ENCODE peak calls at places on chromosomes 6 and 20, in four cellular contexts. L is HepG2, R is K562, G is WTC11. T is an unnamed sample.

GRCh38 chr6:165694296-165694695 is 31.3 kb upstream of the PDE10A start:
- DNase-seq in R (no peak), L (no peak), G (no peak), T (no peak)

GRCh38 chr6:16286151-16286522 is 47.8 kb downstream of the GMPR start:
- DNase-seq in G (peak), L (peak), R (peak), T (no peak)

GRCh38 chr6:113464959-113465358 is 392.2 kb upstream of the MARCKS start:
- DNase-seq in L (no peak), G (no peak), R (no peak), T (no peak)

GRCh38 chr6:160398674-160399271 is 50.6 kb downstream of the SLC22A3 start:
- DNase-seq in G (no peak), R (no peak), L (no peak), T (peak)

GRCh38 chr6:143223895-143224294 is 163.2 kb downstream of the AIG1 start:
- DNase-seq in G (no peak), R (no peak), L (peak), T (no peak)

GRCh38 chr6:130161627-130162404 is 60.9 kb downstream of the SAMD3 start:
- DNase-seq in R (no peak), G (no peak), L (no peak), T (no peak)

GRCh38 chr6:11224252-11224965 is 8.1 kb downstream of the NEDD9 start:
- DNase-seq in L (no peak), G (no peak), R (no peak), T (peak)

GRCh38 chr20:40669692-40670091 is 19.3 kb downstream of the MAFB start:
- DNase-seq in L (no peak), G (no peak), R (no peak), T (no peak)

GRCh38 chr6:36618366-36619355 is 24.5 kb downstream of the SRSF3 start:
- DNase-seq in G (peak), R (no peak), L (no peak), T (no peak)

GRCh38 chr6:2563635-2564034 is 187.1 kb downstream of the MYLK4 start:
- DNase-seq in G (no peak), L (peak), R (no peak), T (peak)

GRCh38 chr6:35765739-35766138 is 10.7 kb upstream of the CLPSL2 start:
- DNase-seq in L (no peak), G (peak), R (no peak), T (no peak)

GRCh38 chr6:125365230-125365629 is 63.5 kb upstream of the HDDC2 start:
- DNase-seq in L (no peak), R (no peak), G (no peak), T (no peak)

GRCh38 chr6:26123675-26124549 is 36.7 kb downstream of the HFE start:
- DNase-seq in G (peak), L (peak), R (peak), T (peak)

DNA sequence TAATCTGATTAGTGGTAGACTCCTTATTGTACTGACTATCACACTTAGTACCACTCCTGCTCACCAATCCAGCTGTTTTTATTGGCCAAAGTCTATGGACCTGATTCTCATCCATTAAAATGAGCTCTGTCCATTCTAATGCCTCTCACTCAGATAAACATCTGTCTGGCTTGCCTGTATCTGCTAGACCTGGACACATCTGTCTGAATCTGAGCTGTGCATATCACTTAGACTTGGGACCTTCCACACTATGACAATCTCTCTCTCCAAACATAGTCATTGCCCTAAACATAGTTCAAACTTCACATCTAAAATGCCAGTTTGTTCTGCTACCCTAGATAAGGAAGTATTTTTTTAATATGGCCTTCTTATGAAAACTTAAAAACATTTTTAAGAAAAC is 92.6 kb downstream of the CENPW start:
- DNase-seq in R (no peak), G (no peak), L (no peak), T (no peak)
- TF ChIP-seq SP1 in R (no peak), G (no peak), L (no peak), T (no peak)

DNA sequence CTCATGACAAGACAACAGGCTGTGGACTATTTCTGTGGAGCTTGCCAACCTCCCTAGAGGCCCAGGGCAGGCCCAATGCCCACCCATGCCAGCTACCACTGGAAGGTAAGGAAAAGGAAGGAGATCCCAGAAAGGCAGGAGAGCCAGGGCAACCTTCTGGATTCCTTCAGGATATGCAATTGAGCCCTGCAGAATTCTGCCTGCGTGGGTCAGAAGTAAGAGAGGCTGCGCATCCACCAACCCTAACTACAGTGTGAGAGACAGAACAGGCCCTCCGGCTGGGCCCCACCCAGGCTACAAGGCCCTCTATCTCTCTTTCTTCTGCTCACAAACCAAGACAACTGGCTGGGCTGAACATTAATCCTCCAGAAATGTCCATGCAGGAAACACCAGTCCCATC is 15.0 kb downstream of the MAP1LC3A start:
- DNase-seq in G (no peak), R (no peak), L (no peak), T (no peak)
- TF ChIP-seq TCF7 in G (no peak), R (no peak), L (no peak), T (no peak)

DNA sequence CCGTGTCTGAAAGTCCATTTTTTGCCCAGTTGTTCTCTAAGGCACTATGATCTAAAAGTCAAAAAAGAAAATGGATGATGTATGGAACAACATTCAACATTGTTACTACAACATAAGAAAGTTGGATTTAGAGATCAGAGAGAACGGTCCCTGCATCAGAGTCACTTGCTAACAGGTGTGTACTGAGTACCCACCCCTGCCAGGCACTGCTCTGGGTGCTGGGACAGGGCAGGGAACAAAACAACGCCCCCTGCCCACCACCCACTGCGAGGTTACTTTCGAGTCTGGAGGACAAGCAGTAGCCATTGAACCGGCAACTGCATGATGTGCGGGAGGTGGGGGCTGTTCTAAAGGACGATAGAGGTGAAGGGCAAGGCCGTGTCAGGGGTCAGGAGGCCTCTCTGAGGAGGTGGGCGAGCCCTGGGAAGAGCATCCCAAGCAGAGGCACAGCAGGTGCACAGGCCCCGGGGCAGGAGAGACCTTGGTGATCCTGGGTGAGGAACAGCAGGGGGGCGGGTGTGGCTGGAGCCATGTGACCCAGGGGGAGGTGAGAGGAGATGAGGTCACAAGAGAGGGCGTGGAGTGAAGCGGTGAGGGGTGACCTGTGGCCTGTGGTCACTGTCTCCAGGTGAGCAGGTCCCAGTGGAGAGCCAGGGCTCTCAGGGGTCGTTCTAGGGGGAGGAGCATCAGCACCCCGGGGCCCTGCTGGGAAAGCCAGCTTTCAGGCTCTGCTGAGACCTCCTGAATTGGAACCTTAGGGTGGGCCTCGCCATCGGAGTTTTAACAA is 197.5 kb upstream of the SULF2 start:
- DNase-seq in L (no peak), G (no peak), R (peak), T (no peak)
- TF ChIP-seq SP1 in L (no peak), G (no peak), R (no peak), T (no peak)

DNA sequence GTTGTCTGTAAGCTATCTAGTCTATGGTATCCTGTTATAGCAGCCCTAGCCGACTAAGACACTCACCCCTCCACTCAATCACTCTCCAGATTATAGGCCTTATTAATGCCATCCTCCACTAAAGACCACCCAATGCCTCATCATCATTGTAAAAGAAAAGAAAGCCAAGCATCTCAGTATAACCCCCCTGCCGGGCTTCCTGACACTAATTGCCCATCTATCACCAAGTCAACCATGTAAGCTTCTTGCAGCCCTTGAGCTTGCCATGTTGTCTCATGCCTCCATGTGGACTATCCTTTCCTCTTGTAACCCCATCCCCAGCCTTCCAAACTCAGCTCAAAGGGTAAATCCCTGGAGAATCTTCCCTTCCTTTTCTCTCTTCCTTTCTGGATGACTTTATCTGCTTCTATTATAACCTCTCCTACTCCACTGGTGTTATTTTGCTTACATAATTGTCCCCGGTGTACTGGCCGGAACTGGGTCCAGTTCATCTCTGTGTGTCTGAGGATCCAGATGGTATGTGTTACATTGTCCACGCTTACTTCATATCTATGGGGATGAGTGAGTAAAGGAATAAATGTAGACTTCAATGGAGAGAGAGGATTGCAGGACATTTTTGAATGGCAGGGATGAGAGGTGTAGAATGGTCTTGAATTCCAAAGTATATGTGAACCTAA is 202.9 kb upstream of the SOX4 start:
- DNase-seq in R (no peak), G (no peak), L (no peak), T (no peak)
- TF ChIP-seq TCF7 in R (no peak), G (no peak), L (no peak), T (no peak)

GRCh38 chr20:35145141-35145564 is 2.0 kb downstream of the EDEM2 start:
- DNase-seq in R (peak), G (no peak), L (peak), T (peak)

GRCh38 chr20:35144694-35145093 is 2.4 kb downstream of the EDEM2 start:
- DNase-seq in R (no peak), L (no peak), G (no peak), T (peak)

GRCh38 chr20:35151739-35152138 is 4.6 kb upstream of the EDEM2 start:
- DNase-seq in R (no peak), L (no peak), G (no peak), T (no peak)

GRCh38 chr20:35146922-35147574 is at the start of gene EDEM2:
- DNase-seq in L (peak), G (peak), R (peak), T (peak)

DNA sequence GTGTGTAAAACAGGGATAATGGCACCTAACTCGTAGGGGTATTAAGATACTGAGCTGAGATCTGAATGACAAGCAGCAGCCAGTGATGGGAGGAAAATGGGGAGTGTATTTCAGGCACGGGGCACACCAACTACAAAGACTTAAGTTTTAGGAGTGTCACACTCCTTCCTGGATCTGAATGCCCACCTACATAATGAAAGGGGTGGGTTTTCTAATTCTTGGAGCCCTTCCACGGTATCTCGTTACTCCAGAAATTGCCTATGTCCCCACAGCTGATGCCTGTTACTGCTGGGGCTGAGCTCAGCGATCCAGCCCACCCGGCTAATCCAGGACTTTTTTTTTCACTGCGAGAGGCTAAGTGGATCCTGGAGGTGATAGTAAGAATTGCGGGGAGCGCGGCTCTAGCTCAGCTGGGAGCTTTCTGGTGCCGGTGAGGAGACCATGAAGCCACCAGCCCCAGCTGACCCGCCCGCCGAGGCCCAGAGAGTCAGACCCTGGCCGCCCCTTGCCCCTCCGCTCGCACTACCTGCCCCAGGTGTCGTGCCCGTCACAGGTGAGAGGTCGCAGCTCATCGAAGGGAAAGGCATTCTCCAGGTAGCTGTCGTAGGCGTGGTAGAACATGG is 726 bp downstream of the EDEM2 start:
- DNase-seq in R (peak), L (peak), G (peak), T (no peak)
- TF ChIP-seq SP1 in R (no peak), L (no peak), G (no peak), T (no peak)